ENCODE peak calls at places on chromosomes 2 and 18, in nine cellular contexts. One of them, this sample, is unnamed.
A peak's percentile ranks its signal among the peaks of the same experiment; 100 is the strongest.

GRCh38 chr2:169069341-169069740 is at the start of gene DHRS9:
- DNase-seq in astrocyte: peak; percentile 83
- DNase-seq in effector memory CD4-positive, alpha-beta T cell: no peak
- DNase-seq in brain microvascular endothelial cell: peak; percentile 87
- DNase-seq in heart left ventricle: peak; percentile 24
- DNase-seq in left lung: peak; percentile 77
- DNase-seq in GM23248: peak; percentile 74
- DNase-seq in lower lobe of right lung: peak; percentile 57
- DNase-seq in transverse colon: peak; percentile 63
- DNase-seq in this sample: no peak

GRCh38 chr2:235716875-235717496 is 223.1 kb downstream of the AGAP1 start:
- DNase-seq in heart left ventricle: no peak
- DNase-seq in effector memory CD4-positive, alpha-beta T cell: no peak
- DNase-seq in GM23248: no peak
- DNase-seq in transverse colon: no peak
- DNase-seq in left lung: peak; percentile 51
- DNase-seq in brain microvascular endothelial cell: no peak
- DNase-seq in lower lobe of right lung: no peak
- DNase-seq in astrocyte: peak; percentile 11
- DNase-seq in this sample: no peak

GRCh38 chr2:216362730-216363129 is 9.6 kb downstream of the MARCHF4 start:
- DNase-seq in transverse colon: no peak
- DNase-seq in left lung: no peak
- DNase-seq in astrocyte: peak; percentile 55
- DNase-seq in effector memory CD4-positive, alpha-beta T cell: no peak
- DNase-seq in brain microvascular endothelial cell: peak; percentile 65
- DNase-seq in GM23248: peak; percentile 27
- DNase-seq in heart left ventricle: no peak
- DNase-seq in lower lobe of right lung: no peak
- DNase-seq in this sample: no peak

GRCh38 chr2:227890495-227891079 is 19.2 kb downstream of the DAW1 start:
- DNase-seq in transverse colon: no peak
- DNase-seq in lower lobe of right lung: no peak
- DNase-seq in brain microvascular endothelial cell: no peak
- DNase-seq in effector memory CD4-positive, alpha-beta T cell: no peak
- DNase-seq in heart left ventricle: no peak
- DNase-seq in GM23248: peak; percentile 68
- DNase-seq in left lung: no peak
- DNase-seq in astrocyte: peak; percentile 22
- DNase-seq in this sample: no peak

GRCh38 chr2:9095690-9096089 is 92.2 kb upstream of the MBOAT2 start:
- DNase-seq in transverse colon: peak; percentile 60
- DNase-seq in GM23248: peak; percentile 50
- DNase-seq in left lung: peak; percentile 88
- DNase-seq in lower lobe of right lung: peak; percentile 72
- DNase-seq in effector memory CD4-positive, alpha-beta T cell: no peak
- DNase-seq in brain microvascular endothelial cell: peak; percentile 24
- DNase-seq in astrocyte: peak; percentile 31
- DNase-seq in heart left ventricle: peak; percentile 69
- DNase-seq in this sample: peak; percentile 86

GRCh38 chr2:216880509-216881184 is 20.8 kb upstream of the TNP1 start:
- DNase-seq in astrocyte: peak; percentile 13
- DNase-seq in GM23248: no peak
- DNase-seq in effector memory CD4-positive, alpha-beta T cell: no peak
- DNase-seq in left lung: peak; percentile 41
- DNase-seq in brain microvascular endothelial cell: no peak
- DNase-seq in transverse colon: peak; percentile 10
- DNase-seq in lower lobe of right lung: no peak
- DNase-seq in heart left ventricle: no peak
- DNase-seq in this sample: no peak

GRCh38 chr18:36662000-36662399 is 166.8 kb downstream of the TPGS2 start:
- DNase-seq in effector memory CD4-positive, alpha-beta T cell: no peak
- DNase-seq in left lung: no peak
- DNase-seq in GM23248: peak; percentile 28
- DNase-seq in astrocyte: no peak
- DNase-seq in heart left ventricle: peak; percentile 33
- DNase-seq in brain microvascular endothelial cell: no peak
- DNase-seq in transverse colon: peak; percentile 19
- DNase-seq in lower lobe of right lung: no peak
- DNase-seq in this sample: no peak

GRCh38 chr18:62360806-62361205 is 35.7 kb downstream of the TNFRSF11A start:
- DNase-seq in brain microvascular endothelial cell: no peak
- DNase-seq in GM23248: no peak
- DNase-seq in effector memory CD4-positive, alpha-beta T cell: no peak
- DNase-seq in transverse colon: no peak
- DNase-seq in heart left ventricle: no peak
- DNase-seq in astrocyte: no peak
- DNase-seq in left lung: no peak
- DNase-seq in lower lobe of right lung: no peak
- DNase-seq in this sample: no peak

GRCh38 chr2:233974530-233975071 is 57.4 kb downstream of the TRPM8 start:
- DNase-seq in effector memory CD4-positive, alpha-beta T cell: no peak
- DNase-seq in heart left ventricle: peak; percentile 53
- DNase-seq in brain microvascular endothelial cell: peak; percentile 86
- DNase-seq in lower lobe of right lung: no peak
- DNase-seq in left lung: no peak
- DNase-seq in astrocyte: peak; percentile 99
- DNase-seq in GM23248: peak; percentile 93
- DNase-seq in transverse colon: no peak
- DNase-seq in this sample: no peak

GRCh38 chr2:20314562-20315521 is 35.8 kb downstream of the PUM2 start:
- DNase-seq in left lung: no peak
- DNase-seq in heart left ventricle: no peak
- DNase-seq in lower lobe of right lung: no peak
- DNase-seq in effector memory CD4-positive, alpha-beta T cell: no peak
- DNase-seq in transverse colon: no peak
- DNase-seq in brain microvascular endothelial cell: no peak
- DNase-seq in astrocyte: peak; percentile 20
- DNase-seq in GM23248: peak; percentile 35
- DNase-seq in this sample: no peak

GRCh38 chr2:199975297-199975895 is 20.0 kb downstream of the MAIP1 start:
- DNase-seq in astrocyte: no peak
- DNase-seq in left lung: no peak
- DNase-seq in heart left ventricle: no peak
- DNase-seq in lower lobe of right lung: no peak
- DNase-seq in brain microvascular endothelial cell: no peak
- DNase-seq in GM23248: peak; percentile 68
- DNase-seq in effector memory CD4-positive, alpha-beta T cell: no peak
- DNase-seq in transverse colon: no peak
- DNase-seq in this sample: no peak

GRCh38 chr18:57084331-57085298 is 62.3 kb upstream of the BOD1L2 start:
- DNase-seq in effector memory CD4-positive, alpha-beta T cell: no peak
- DNase-seq in heart left ventricle: no peak
- DNase-seq in transverse colon: no peak
- DNase-seq in brain microvascular endothelial cell: no peak
- DNase-seq in left lung: no peak
- DNase-seq in GM23248: no peak
- DNase-seq in astrocyte: no peak
- DNase-seq in lower lobe of right lung: no peak
- DNase-seq in this sample: no peak

GRCh38 chr2:216148983-216149382 is 39.8 kb downstream of the XRCC5 start:
- DNase-seq in heart left ventricle: no peak
- DNase-seq in astrocyte: no peak
- DNase-seq in brain microvascular endothelial cell: no peak
- DNase-seq in left lung: no peak
- DNase-seq in GM23248: no peak
- DNase-seq in lower lobe of right lung: no peak
- DNase-seq in effector memory CD4-positive, alpha-beta T cell: no peak
- DNase-seq in transverse colon: no peak
- DNase-seq in this sample: no peak

GRCh38 chr18:55101458-55101824 is 142.2 kb upstream of the CCDC68 start:
- DNase-seq in GM23248: no peak
- DNase-seq in heart left ventricle: no peak
- DNase-seq in brain microvascular endothelial cell: no peak
- DNase-seq in lower lobe of right lung: no peak
- DNase-seq in transverse colon: no peak
- DNase-seq in astrocyte: peak; percentile 46
- DNase-seq in effector memory CD4-positive, alpha-beta T cell: no peak
- DNase-seq in left lung: no peak
- DNase-seq in this sample: no peak

GRCh38 chr2:96527052-96527964 is 9.2 kb upstream of the ARID5A start:
- DNase-seq in astrocyte: no peak
- DNase-seq in lower lobe of right lung: no peak
- DNase-seq in effector memory CD4-positive, alpha-beta T cell: peak; percentile 26
- DNase-seq in heart left ventricle: peak; percentile 51
- DNase-seq in GM23248: peak; percentile 77
- DNase-seq in brain microvascular endothelial cell: no peak
- DNase-seq in left lung: peak; percentile 75
- DNase-seq in transverse colon: peak; percentile 42
- DNase-seq in this sample: no peak

GRCh38 chr2:182952741-182953450 is 85.4 kb downstream of the NCKAP1 start:
- DNase-seq in left lung: no peak
- DNase-seq in transverse colon: no peak
- DNase-seq in brain microvascular endothelial cell: peak; percentile 21
- DNase-seq in astrocyte: peak; percentile 62
- DNase-seq in GM23248: peak; percentile 65
- DNase-seq in heart left ventricle: no peak
- DNase-seq in effector memory CD4-positive, alpha-beta T cell: no peak
- DNase-seq in lower lobe of right lung: no peak
- DNase-seq in this sample: no peak

DNA sequence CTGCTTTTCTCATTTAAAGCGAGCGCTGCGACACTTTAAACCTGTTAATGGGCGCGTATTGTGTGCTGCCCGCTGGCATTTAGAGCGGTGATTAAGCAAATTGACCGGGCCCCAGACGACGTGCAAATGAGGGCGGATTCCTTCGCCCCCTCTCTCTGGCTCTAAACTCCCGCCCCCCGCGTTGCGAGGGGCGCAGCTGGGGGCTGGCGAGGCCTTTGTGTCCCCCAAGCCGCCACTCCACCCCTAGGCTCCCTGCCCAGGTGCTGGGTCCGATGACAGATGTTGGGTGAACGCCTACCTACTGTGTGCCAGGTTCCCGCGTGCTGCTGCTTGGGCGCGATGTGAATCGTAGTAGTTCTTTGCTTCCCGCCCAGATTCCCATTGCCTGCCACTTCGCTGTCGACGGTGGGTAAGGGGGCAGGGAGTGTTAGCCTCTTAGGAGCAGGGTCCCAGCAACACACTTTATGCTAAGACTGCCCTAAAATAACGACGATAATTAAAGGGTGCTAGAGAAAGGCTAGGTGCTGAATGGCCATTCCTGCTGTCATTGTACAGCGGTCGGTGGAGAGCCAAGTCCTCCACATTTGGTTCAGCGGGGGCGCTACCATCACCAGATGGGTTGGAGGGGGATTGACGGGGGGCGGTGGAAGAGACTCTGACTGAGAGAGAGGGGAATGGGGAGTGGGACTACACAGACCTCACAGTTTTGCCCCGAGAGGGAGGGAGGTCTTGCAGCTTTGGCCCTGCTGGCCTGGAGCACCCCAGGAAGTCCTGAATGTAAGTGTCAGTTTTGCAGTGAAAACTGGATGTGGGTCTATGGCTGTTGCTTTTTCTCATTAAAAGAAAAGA is 2.1 kb downstream of the TCF7L1 start:
- DNase-seq in transverse colon: no peak
- DNase-seq in brain microvascular endothelial cell: no peak
- DNase-seq in astrocyte: no peak
- DNase-seq in left lung: no peak
- DNase-seq in heart left ventricle: no peak
- DNase-seq in GM23248: peak; percentile 32
- DNase-seq in lower lobe of right lung: no peak
- DNase-seq in effector memory CD4-positive, alpha-beta T cell: no peak
- DNase-seq in this sample: peak; percentile 65
- H3K27me3 ChIP-seq in transverse colon: peaks cover 49% of the 10 kb centered on the region
- H3K27me3 ChIP-seq in brain microvascular endothelial cell: no peaks in the 10 kb centered on the region
- H3K27me3 ChIP-seq in astrocyte: no peaks in the 10 kb centered on the region
- H3K27me3 ChIP-seq in left lung: no peaks in the 10 kb centered on the region
- H3K27me3 ChIP-seq in heart left ventricle: peaks cover 26% of the 10 kb centered on the region
- H3K27me3 ChIP-seq in GM23248: no peaks in the 10 kb centered on the region
- H3K27me3 ChIP-seq in lower lobe of right lung: peaks cover 8% of the 10 kb centered on the region
- H3K27me3 ChIP-seq in effector memory CD4-positive, alpha-beta T cell: peaks cover 35% of the 10 kb centered on the region
- H3K27me3 ChIP-seq in this sample: no peaks in the 10 kb centered on the region

GRCh38 chr18:48538531-48539405 is at the start of gene CTIF:
- DNase-seq in lower lobe of right lung: peak; percentile 97
- DNase-seq in brain microvascular endothelial cell: peak; percentile 99
- DNase-seq in transverse colon: peak; percentile 96
- DNase-seq in effector memory CD4-positive, alpha-beta T cell: peak; percentile 23
- DNase-seq in astrocyte: peak; percentile 95
- DNase-seq in GM23248: peak; percentile 98
- DNase-seq in heart left ventricle: peak; percentile 98
- DNase-seq in left lung: peak; percentile 95
- DNase-seq in this sample: peak; percentile 97
- H3K27ac ChIP-seq in lower lobe of right lung: peak within 1 kb of the TSS; percentile 89
- H3K27ac ChIP-seq in brain microvascular endothelial cell: peak within 1 kb of the TSS; percentile 59
- H3K27ac ChIP-seq in transverse colon: peak within 1 kb of the TSS; percentile 92
- H3K27ac ChIP-seq in effector memory CD4-positive, alpha-beta T cell: no peak within 1 kb of the TSS
- H3K27ac ChIP-seq in astrocyte: peak within 1 kb of the TSS; percentile 88
- H3K27ac ChIP-seq in GM23248: peak within 1 kb of the TSS; percentile 92
- H3K27ac ChIP-seq in heart left ventricle: peak within 1 kb of the TSS; percentile 90
- H3K27ac ChIP-seq in left lung: peak within 1 kb of the TSS; percentile 90
- H3K27ac ChIP-seq in this sample: peak within 1 kb of the TSS; percentile 90

GRCh38 chr2:157866202-157866601 is 9.9 kb downstream of the ACVR1 start:
- DNase-seq in astrocyte: peak; percentile 57
- DNase-seq in heart left ventricle: no peak
- DNase-seq in transverse colon: no peak
- DNase-seq in left lung: no peak
- DNase-seq in GM23248: peak; percentile 46
- DNase-seq in lower lobe of right lung: no peak
- DNase-seq in brain microvascular endothelial cell: peak; percentile 38
- DNase-seq in effector memory CD4-positive, alpha-beta T cell: no peak
- DNase-seq in this sample: no peak
- H3K4me3 ChIP-seq in astrocyte: no peak overlapping the region
- H3K4me3 ChIP-seq in heart left ventricle: no peak overlapping the region
- H3K4me3 ChIP-seq in transverse colon: no peak overlapping the region
- H3K4me3 ChIP-seq in left lung: no peak overlapping the region
- H3K4me3 ChIP-seq in GM23248: no peak overlapping the region
- H3K4me3 ChIP-seq in lower lobe of right lung: no peak overlapping the region
- H3K4me3 ChIP-seq in brain microvascular endothelial cell: no peak overlapping the region
- H3K4me3 ChIP-seq in effector memory CD4-positive, alpha-beta T cell: no peak overlapping the region
- H3K4me3 ChIP-seq in this sample: no peak overlapping the region

GRCh38 chr2:175631247-175631628 is 370.8 kb downstream of the LNPK start:
- DNase-seq in transverse colon: no peak
- DNase-seq in astrocyte: no peak
- DNase-seq in lower lobe of right lung: no peak
- DNase-seq in effector memory CD4-positive, alpha-beta T cell: no peak
- DNase-seq in brain microvascular endothelial cell: no peak
- DNase-seq in GM23248: peak; percentile 57
- DNase-seq in heart left ventricle: no peak
- DNase-seq in left lung: no peak
- DNase-seq in this sample: no peak

GRCh38 chr2:175630319-175631246 is 371.5 kb downstream of the LNPK start:
- DNase-seq in lower lobe of right lung: no peak
- DNase-seq in left lung: no peak
- DNase-seq in effector memory CD4-positive, alpha-beta T cell: no peak
- DNase-seq in GM23248: no peak
- DNase-seq in transverse colon: no peak
- DNase-seq in heart left ventricle: no peak
- DNase-seq in brain microvascular endothelial cell: no peak
- DNase-seq in astrocyte: no peak
- DNase-seq in this sample: no peak

GRCh38 chr2:175626796-175627195 is 375.3 kb downstream of the LNPK start:
- DNase-seq in brain microvascular endothelial cell: no peak
- DNase-seq in effector memory CD4-positive, alpha-beta T cell: no peak
- DNase-seq in transverse colon: no peak
- DNase-seq in lower lobe of right lung: no peak
- DNase-seq in heart left ventricle: no peak
- DNase-seq in left lung: no peak
- DNase-seq in GM23248: no peak
- DNase-seq in astrocyte: no peak
- DNase-seq in this sample: no peak

GRCh38 chr2:175627405-175627804 is 374.7 kb downstream of the LNPK start:
- DNase-seq in effector memory CD4-positive, alpha-beta T cell: no peak
- DNase-seq in lower lobe of right lung: no peak
- DNase-seq in GM23248: peak; percentile 38
- DNase-seq in astrocyte: no peak
- DNase-seq in brain microvascular endothelial cell: no peak
- DNase-seq in heart left ventricle: no peak
- DNase-seq in left lung: no peak
- DNase-seq in transverse colon: no peak
- DNase-seq in this sample: no peak

GRCh38 chr2:175628243-175628642 is 373.8 kb downstream of the LNPK start:
- DNase-seq in GM23248: no peak
- DNase-seq in brain microvascular endothelial cell: no peak
- DNase-seq in lower lobe of right lung: no peak
- DNase-seq in heart left ventricle: no peak
- DNase-seq in astrocyte: no peak
- DNase-seq in left lung: no peak
- DNase-seq in effector memory CD4-positive, alpha-beta T cell: no peak
- DNase-seq in transverse colon: no peak
- DNase-seq in this sample: no peak
- H3K27me3 ChIP-seq in GM23248: peaks cover 9% of the 10 kb centered on the region
- H3K27me3 ChIP-seq in brain microvascular endothelial cell: no peaks in the 10 kb centered on the region
- H3K27me3 ChIP-seq in lower lobe of right lung: no peaks in the 10 kb centered on the region
- H3K27me3 ChIP-seq in heart left ventricle: no peaks in the 10 kb centered on the region
- H3K27me3 ChIP-seq in astrocyte: no peaks in the 10 kb centered on the region
- H3K27me3 ChIP-seq in left lung: no peaks in the 10 kb centered on the region
- H3K27me3 ChIP-seq in effector memory CD4-positive, alpha-beta T cell: no peaks in the 10 kb centered on the region
- H3K27me3 ChIP-seq in transverse colon: no peaks in the 10 kb centered on the region
- H3K27me3 ChIP-seq in this sample: no peaks in the 10 kb centered on the region